ENCODE peak calls at places on chromosomes 7 and 10, in eight cellular contexts. One of them, this sample, is unnamed.
A peak's percentile ranks its signal among the peaks of the same experiment; 100 is the strongest.

GRCh38 chr10:28733245-28733644 is 55.9 kb downstream of the BAMBI start:
- DNase-seq in AG04450: no peak
- DNase-seq in neural progenitor cell: no peak
- DNase-seq in BE2C: no peak
- DNase-seq in cardiac fibroblast: no peak
- DNase-seq in brain microvascular endothelial cell: no peak
- DNase-seq in psoas muscle: no peak
- DNase-seq in ovary: no peak
- DNase-seq in this sample: no peak

GRCh38 chr10:3375505-3375904 is 202.9 kb upstream of the PITRM1 start:
- DNase-seq in cardiac fibroblast: no peak
- DNase-seq in neural progenitor cell: no peak
- DNase-seq in ovary: no peak
- DNase-seq in AG04450: no peak
- DNase-seq in psoas muscle: no peak
- DNase-seq in brain microvascular endothelial cell: no peak
- DNase-seq in BE2C: no peak
- DNase-seq in this sample: no peak

GRCh38 chr10:73364964-73365363 is 6.3 kb upstream of the CFAP70 start:
- DNase-seq in AG04450: no peak
- DNase-seq in psoas muscle: no peak
- DNase-seq in ovary: no peak
- DNase-seq in brain microvascular endothelial cell: no peak
- DNase-seq in BE2C: no peak
- DNase-seq in cardiac fibroblast: no peak
- DNase-seq in neural progenitor cell: no peak
- DNase-seq in this sample: no peak

GRCh38 chr10:15254808-15255655 is 86.5 kb upstream of the NMT2 start:
- DNase-seq in psoas muscle: no peak
- DNase-seq in BE2C: no peak
- DNase-seq in AG04450: no peak
- DNase-seq in brain microvascular endothelial cell: no peak
- DNase-seq in neural progenitor cell: no peak
- DNase-seq in ovary: no peak
- DNase-seq in cardiac fibroblast: no peak
- DNase-seq in this sample: no peak

GRCh38 chr10:119737827-119738226 is 12.0 kb downstream of the INPP5F start:
- DNase-seq in cardiac fibroblast: peak; percentile 83
- DNase-seq in ovary: no peak
- DNase-seq in neural progenitor cell: peak; percentile 20
- DNase-seq in AG04450: peak; percentile 61
- DNase-seq in brain microvascular endothelial cell: peak; percentile 77
- DNase-seq in psoas muscle: no peak
- DNase-seq in BE2C: no peak
- DNase-seq in this sample: no peak

GRCh38 chr10:122473116-122473515 is 11.8 kb downstream of the HTRA1 start:
- DNase-seq in neural progenitor cell: no peak
- DNase-seq in AG04450: no peak
- DNase-seq in psoas muscle: no peak
- DNase-seq in brain microvascular endothelial cell: no peak
- DNase-seq in ovary: no peak
- DNase-seq in BE2C: no peak
- DNase-seq in cardiac fibroblast: no peak
- DNase-seq in this sample: no peak

GRCh38 chr7:15504376-15504775 is 57.4 kb downstream of the AGMO start:
- DNase-seq in AG04450: no peak
- DNase-seq in neural progenitor cell: no peak
- DNase-seq in psoas muscle: no peak
- DNase-seq in cardiac fibroblast: peak; percentile 29
- DNase-seq in brain microvascular endothelial cell: no peak
- DNase-seq in BE2C: no peak
- DNase-seq in ovary: no peak
- DNase-seq in this sample: no peak

GRCh38 chr7:5489991-5490536 is 66.4 kb upstream of the TNRC18 start:
- DNase-seq in cardiac fibroblast: no peak
- DNase-seq in psoas muscle: no peak
- DNase-seq in BE2C: no peak
- DNase-seq in neural progenitor cell: no peak
- DNase-seq in brain microvascular endothelial cell: peak; percentile 76
- DNase-seq in AG04450: no peak
- DNase-seq in ovary: no peak
- DNase-seq in this sample: no peak

GRCh38 chr10:12631787-12632562 is 282.6 kb downstream of the CAMK1D start:
- DNase-seq in cardiac fibroblast: no peak
- DNase-seq in neural progenitor cell: no peak
- DNase-seq in BE2C: no peak
- DNase-seq in AG04450: no peak
- DNase-seq in ovary: no peak
- DNase-seq in psoas muscle: no peak
- DNase-seq in brain microvascular endothelial cell: no peak
- DNase-seq in this sample: no peak

GRCh38 chr7:38206071-38206470 is 28.0 kb downstream of the STARD3NL start:
- DNase-seq in AG04450: no peak
- DNase-seq in neural progenitor cell: no peak
- DNase-seq in BE2C: no peak
- DNase-seq in cardiac fibroblast: no peak
- DNase-seq in psoas muscle: no peak
- DNase-seq in ovary: no peak
- DNase-seq in brain microvascular endothelial cell: no peak
- DNase-seq in this sample: no peak

GRCh38 chr10:71788954-71789353 is 15.6 kb upstream of the VSIR start:
- DNase-seq in BE2C: no peak
- DNase-seq in psoas muscle: no peak
- DNase-seq in ovary: no peak
- DNase-seq in AG04450: no peak
- DNase-seq in cardiac fibroblast: no peak
- DNase-seq in brain microvascular endothelial cell: no peak
- DNase-seq in neural progenitor cell: no peak
- DNase-seq in this sample: no peak

GRCh38 chr10:111211756-111212155 is 134.9 kb downstream of the ADRA2A start:
- DNase-seq in BE2C: no peak
- DNase-seq in ovary: no peak
- DNase-seq in AG04450: no peak
- DNase-seq in cardiac fibroblast: no peak
- DNase-seq in psoas muscle: no peak
- DNase-seq in brain microvascular endothelial cell: peak; percentile 42
- DNase-seq in neural progenitor cell: no peak
- DNase-seq in this sample: no peak

GRCh38 chr7:111796671-111797070 is 234.4 kb upstream of the IMMP2L start:
- DNase-seq in psoas muscle: no peak
- DNase-seq in brain microvascular endothelial cell: no peak
- DNase-seq in ovary: no peak
- DNase-seq in AG04450: no peak
- DNase-seq in BE2C: no peak
- DNase-seq in cardiac fibroblast: peak; percentile 17
- DNase-seq in neural progenitor cell: no peak
- DNase-seq in this sample: no peak

GRCh38 chr7:2417981-2418481 is 14.6 kb downstream of the CHST12 start:
- DNase-seq in psoas muscle: no peak
- DNase-seq in cardiac fibroblast: peak; percentile 37
- DNase-seq in ovary: no peak
- DNase-seq in AG04450: no peak
- DNase-seq in neural progenitor cell: no peak
- DNase-seq in brain microvascular endothelial cell: peak; percentile 6
- DNase-seq in BE2C: no peak
- DNase-seq in this sample: no peak

DNA sequence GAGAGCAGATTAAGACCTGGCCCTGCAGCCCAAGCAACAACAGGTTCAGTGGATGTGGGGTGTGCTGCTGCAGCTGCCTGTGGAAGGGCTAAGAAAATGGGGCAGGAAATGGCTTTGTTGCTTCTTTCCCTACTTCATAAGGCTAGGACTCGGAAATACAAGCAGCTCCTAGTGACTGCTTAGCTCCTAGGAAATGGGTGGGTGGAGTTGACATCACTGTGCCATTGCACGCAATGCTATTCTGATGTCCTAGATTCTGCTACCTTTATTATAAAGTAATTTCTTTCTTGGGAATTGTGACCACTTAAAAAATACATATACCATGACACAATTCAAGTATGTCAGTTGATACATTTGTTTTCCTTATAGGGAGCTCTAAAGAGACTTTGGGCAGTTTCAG is 155.8 kb downstream of the FANK1 start:
- DNase-seq in psoas muscle: no peak
- DNase-seq in AG04450: no peak
- DNase-seq in BE2C: no peak
- DNase-seq in cardiac fibroblast: no peak
- DNase-seq in neural progenitor cell: no peak
- DNase-seq in brain microvascular endothelial cell: no peak
- DNase-seq in ovary: no peak
- DNase-seq in this sample: no peak
- TF ChIP-seq CTCF in psoas muscle: no peak
- TF ChIP-seq CTCF in AG04450: no peak
- TF ChIP-seq CTCF in BE2C: no peak
- TF ChIP-seq CTCF in cardiac fibroblast: no peak
- TF ChIP-seq CTCF in neural progenitor cell: no peak
- TF ChIP-seq CTCF in brain microvascular endothelial cell: no peak
- TF ChIP-seq CTCF in ovary: no peak
- TF ChIP-seq CTCF in this sample: no peak

GRCh38 chr7:98869001-98869373 is 827 bp downstream of the TMEM130 start:
- DNase-seq in neural progenitor cell: no peak
- DNase-seq in psoas muscle: peak; percentile 23
- DNase-seq in BE2C: no peak
- DNase-seq in AG04450: no peak
- DNase-seq in cardiac fibroblast: no peak
- DNase-seq in brain microvascular endothelial cell: no peak
- DNase-seq in ovary: no peak
- DNase-seq in this sample: no peak

GRCh38 chr7:98866765-98867164 is 3.0 kb downstream of the TMEM130 start:
- DNase-seq in ovary: no peak
- DNase-seq in AG04450: no peak
- DNase-seq in psoas muscle: no peak
- DNase-seq in BE2C: no peak
- DNase-seq in neural progenitor cell: no peak
- DNase-seq in cardiac fibroblast: no peak
- DNase-seq in brain microvascular endothelial cell: no peak
- DNase-seq in this sample: no peak

GRCh38 chr7:98868450-98868849 is 1.4 kb downstream of the TMEM130 start:
- DNase-seq in psoas muscle: no peak
- DNase-seq in cardiac fibroblast: no peak
- DNase-seq in ovary: no peak
- DNase-seq in brain microvascular endothelial cell: no peak
- DNase-seq in AG04450: no peak
- DNase-seq in neural progenitor cell: no peak
- DNase-seq in BE2C: no peak
- DNase-seq in this sample: no peak

GRCh38 chr7:98866341-98866740 is 3.5 kb downstream of the TMEM130 start:
- DNase-seq in BE2C: no peak
- DNase-seq in AG04450: no peak
- DNase-seq in cardiac fibroblast: no peak
- DNase-seq in brain microvascular endothelial cell: no peak
- DNase-seq in ovary: no peak
- DNase-seq in neural progenitor cell: no peak
- DNase-seq in psoas muscle: peak; percentile 12
- DNase-seq in this sample: no peak

DNA sequence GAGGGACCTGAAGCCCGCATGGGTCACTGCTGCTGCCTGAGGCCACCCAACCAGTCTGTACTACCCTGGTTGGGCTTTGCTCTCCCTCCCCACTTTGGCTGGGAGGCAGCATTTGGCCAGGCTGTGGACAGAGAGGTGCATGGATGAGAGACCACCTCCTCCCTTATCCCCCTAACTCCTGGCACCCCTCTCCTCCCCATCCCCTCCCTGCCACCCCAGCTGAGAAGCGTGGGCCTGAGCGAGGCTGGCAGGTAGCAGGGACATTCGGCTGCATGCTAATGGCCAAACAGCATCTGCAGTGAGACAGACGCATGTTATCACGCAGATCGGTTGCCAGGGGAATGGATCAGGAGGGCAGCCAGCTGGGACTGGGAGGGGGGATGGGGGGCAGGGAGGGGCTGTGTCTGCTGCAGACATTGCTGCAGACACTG is 2.5 kb downstream of the TMEM130 start:
- DNase-seq in ovary: no peak
- DNase-seq in psoas muscle: peak; percentile 30
- DNase-seq in neural progenitor cell: peak; percentile 45
- DNase-seq in brain microvascular endothelial cell: no peak
- DNase-seq in cardiac fibroblast: no peak
- DNase-seq in BE2C: peak; percentile 91
- DNase-seq in AG04450: no peak
- DNase-seq in this sample: no peak
- TF ChIP-seq CTCF in ovary: no peak
- TF ChIP-seq CTCF in psoas muscle: no peak
- TF ChIP-seq CTCF in neural progenitor cell: no peak
- TF ChIP-seq CTCF in brain microvascular endothelial cell: no peak
- TF ChIP-seq CTCF in cardiac fibroblast: no peak
- TF ChIP-seq CTCF in BE2C: no peak
- TF ChIP-seq CTCF in AG04450: no peak
- TF ChIP-seq CTCF in this sample: no peak

DNA sequence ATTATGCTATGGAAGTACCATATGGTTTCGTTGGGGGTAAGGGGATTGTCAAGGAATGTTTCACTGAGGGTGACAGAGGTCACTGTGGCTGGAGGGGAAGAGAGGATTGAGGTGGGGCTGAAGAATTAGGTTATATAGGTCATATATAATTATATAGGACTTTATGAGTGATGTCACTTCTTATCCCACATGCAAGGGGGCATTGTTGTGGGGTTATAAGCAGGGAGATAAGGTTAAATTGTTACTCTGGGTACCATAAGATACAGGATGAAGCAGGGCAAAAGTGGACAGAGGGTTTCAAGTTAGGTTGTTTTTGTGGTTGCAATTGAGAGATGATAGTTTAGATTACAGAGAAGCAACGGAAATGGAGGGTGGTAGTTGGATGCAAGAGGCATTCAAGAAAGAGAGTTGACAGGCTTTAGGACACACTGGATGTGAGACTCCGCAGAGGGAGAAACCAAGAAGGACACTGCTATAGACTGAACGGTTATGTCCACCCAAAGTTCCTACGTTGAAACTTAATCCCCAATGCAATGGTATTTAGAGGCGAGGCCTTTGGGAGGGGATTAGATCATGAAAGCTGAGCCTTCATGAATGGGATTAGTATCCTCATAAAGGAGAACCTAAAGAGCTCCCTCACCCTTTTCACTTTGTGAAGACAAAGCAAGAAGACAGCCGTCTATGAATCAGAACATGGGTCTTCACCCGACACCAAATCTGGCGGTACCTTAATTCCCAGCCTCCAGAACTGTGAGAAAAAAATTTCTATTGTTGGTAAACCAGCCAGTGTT is 7.0 kb upstream of the PRR15 start:
- DNase-seq in BE2C: no peak
- DNase-seq in AG04450: no peak
- DNase-seq in psoas muscle: no peak
- DNase-seq in ovary: no peak
- DNase-seq in brain microvascular endothelial cell: no peak
- DNase-seq in cardiac fibroblast: no peak
- DNase-seq in neural progenitor cell: peak; percentile 82
- DNase-seq in this sample: no peak
- TF ChIP-seq CTCF in BE2C: peak; percentile 35
- TF ChIP-seq CTCF in AG04450: no peak
- TF ChIP-seq CTCF in psoas muscle: no peak
- TF ChIP-seq CTCF in ovary: no peak
- TF ChIP-seq CTCF in brain microvascular endothelial cell: peak; percentile 9
- TF ChIP-seq CTCF in cardiac fibroblast: no peak
- TF ChIP-seq CTCF in neural progenitor cell: peak; percentile 38
- TF ChIP-seq CTCF in this sample: no peak

DNA sequence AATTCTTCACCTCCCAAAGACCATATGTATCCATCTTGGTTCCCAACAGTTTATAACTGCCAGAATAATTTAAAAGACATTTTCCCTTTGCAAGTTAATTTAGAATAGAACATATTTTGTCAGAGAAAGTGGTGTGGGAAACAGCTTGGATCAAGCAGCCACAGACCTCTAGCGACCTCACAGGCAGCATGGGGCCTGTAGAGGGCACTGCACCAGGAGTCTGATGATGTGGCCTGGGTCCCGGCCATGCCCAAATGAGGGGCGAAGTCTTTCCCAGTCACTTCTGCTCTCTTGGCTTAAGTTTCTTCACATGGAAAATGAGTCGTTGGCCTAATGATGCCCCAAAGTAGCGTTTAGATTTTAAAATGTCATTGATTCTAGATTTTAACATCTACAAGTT is 243.2 kb downstream of the SDK1 start:
- DNase-seq in neural progenitor cell: peak; percentile 44
- DNase-seq in ovary: no peak
- DNase-seq in psoas muscle: no peak
- DNase-seq in BE2C: no peak
- DNase-seq in cardiac fibroblast: no peak
- DNase-seq in brain microvascular endothelial cell: no peak
- DNase-seq in AG04450: no peak
- DNase-seq in this sample: no peak
- TF ChIP-seq CTCF in neural progenitor cell: peak; percentile 63
- TF ChIP-seq CTCF in ovary: no peak
- TF ChIP-seq CTCF in psoas muscle: no peak
- TF ChIP-seq CTCF in BE2C: peak; percentile 5
- TF ChIP-seq CTCF in cardiac fibroblast: no peak
- TF ChIP-seq CTCF in brain microvascular endothelial cell: peak; percentile 23
- TF ChIP-seq CTCF in AG04450: no peak
- TF ChIP-seq CTCF in this sample: peak; percentile 31

This sample was measured in progenitor cell of endocrine pancreas.